ENCODE peak calls at places on chromosomes 4 and X, in five cellular contexts. One of them, this sample, is unnamed.
A peak's percentile ranks its signal among the peaks of the same experiment; 100 is the strongest.

GRCh38 chrX:102858826-102859627 is 78.0 kb upstream of the RAB40AL start:
- DNase-seq in body of pancreas: no peak
- DNase-seq in right lobe of liver: no peak
- DNase-seq in keratinocyte: no peak
- DNase-seq in heart right ventricle: no peak
- DNase-seq in this sample: no peak

GRCh38 chr4:151850751-151851150 is 89.9 kb upstream of the GATB start:
- DNase-seq in body of pancreas: no peak
- DNase-seq in right lobe of liver: no peak
- DNase-seq in keratinocyte: no peak
- DNase-seq in heart right ventricle: no peak
- DNase-seq in this sample: no peak

GRCh38 chr4:78781925-78782324 is 5.8 kb downstream of the BMP2K start:
- DNase-seq in body of pancreas: no peak
- DNase-seq in right lobe of liver: no peak
- DNase-seq in keratinocyte: no peak
- DNase-seq in heart right ventricle: no peak
- DNase-seq in this sample: no peak

GRCh38 chr4:82900335-82901128 is at the start of gene THAP9:
- DNase-seq in body of pancreas: peak; percentile 97
- DNase-seq in right lobe of liver: peak; percentile 99
- DNase-seq in keratinocyte: peak; percentile 93
- DNase-seq in heart right ventricle: peak; percentile 99
- DNase-seq in this sample: peak; percentile 99

GRCh38 chr4:184408021-184408710 is 66.2 kb downstream of the IRF2 start:
- DNase-seq in body of pancreas: no peak
- DNase-seq in right lobe of liver: no peak
- DNase-seq in keratinocyte: no peak
- DNase-seq in heart right ventricle: no peak
- DNase-seq in this sample: no peak

GRCh38 chr4:183011213-183011907 is 87.7 kb upstream of the WWC2 start:
- DNase-seq in body of pancreas: no peak
- DNase-seq in right lobe of liver: no peak
- DNase-seq in keratinocyte: no peak
- DNase-seq in heart right ventricle: no peak
- DNase-seq in this sample: no peak

GRCh38 chr4:42306221-42307109 is 90.8 kb upstream of the SHISA3 start:
- DNase-seq in body of pancreas: no peak
- DNase-seq in right lobe of liver: no peak
- DNase-seq in keratinocyte: no peak
- DNase-seq in heart right ventricle: peak; percentile 6
- DNase-seq in this sample: no peak

GRCh38 chr4:150722908-150723362 is 141.0 kb downstream of the MAB21L2 start:
- DNase-seq in body of pancreas: peak; percentile 96
- DNase-seq in right lobe of liver: peak; percentile 93
- DNase-seq in keratinocyte: peak; percentile 36
- DNase-seq in heart right ventricle: peak; percentile 86
- DNase-seq in this sample: peak; percentile 87

GRCh38 chr4:139532951-139533350 is 23.1 kb downstream of the SETD7 start:
- DNase-seq in body of pancreas: no peak
- DNase-seq in right lobe of liver: no peak
- DNase-seq in keratinocyte: no peak
- DNase-seq in heart right ventricle: no peak
- DNase-seq in this sample: no peak

GRCh38 chrX:30657542-30658238 is 4.5 kb downstream of the GK start:
- DNase-seq in body of pancreas: no peak
- DNase-seq in right lobe of liver: no peak
- DNase-seq in keratinocyte: peak; percentile 7
- DNase-seq in heart right ventricle: no peak
- DNase-seq in this sample: no peak

GRCh38 chr4:12633058-12633651 is 851.0 kb downstream of the RAB28 start:
- DNase-seq in body of pancreas: peak; percentile 79
- DNase-seq in right lobe of liver: peak; percentile 79
- DNase-seq in keratinocyte: peak; percentile 40
- DNase-seq in heart right ventricle: peak; percentile 69
- DNase-seq in this sample: peak; percentile 68

GRCh38 chrX:39150621-39151020 is 349.4 kb downstream of the MID1IP1 start:
- DNase-seq in body of pancreas: no peak
- DNase-seq in right lobe of liver: no peak
- DNase-seq in keratinocyte: no peak
- DNase-seq in heart right ventricle: no peak
- DNase-seq in this sample: no peak

GRCh38 chr4:101279377-101279871 is 67.9 kb downstream of the PPP3CA start:
- DNase-seq in body of pancreas: no peak
- DNase-seq in right lobe of liver: no peak
- DNase-seq in keratinocyte: no peak
- DNase-seq in heart right ventricle: peak; percentile 82
- DNase-seq in this sample: no peak

GRCh38 chr4:112183252-112183651 is 38.0 kb downstream of the FAM241A start:
- DNase-seq in body of pancreas: no peak
- DNase-seq in right lobe of liver: no peak
- DNase-seq in keratinocyte: no peak
- DNase-seq in heart right ventricle: no peak
- DNase-seq in this sample: no peak

GRCh38 chrX:37348237-37349130 is 680 bp upstream of the PRRG1 start:
- DNase-seq in body of pancreas: no peak
- DNase-seq in right lobe of liver: no peak
- DNase-seq in keratinocyte: no peak
- DNase-seq in heart right ventricle: no peak
- DNase-seq in this sample: no peak

GRCh38 chr4:85760521-85760920 is 285.6 kb downstream of the ARHGAP24 start:
- DNase-seq in body of pancreas: no peak
- DNase-seq in right lobe of liver: no peak
- DNase-seq in keratinocyte: no peak
- DNase-seq in heart right ventricle: no peak
- DNase-seq in this sample: no peak

GRCh38 chrX:122091571-122091970 is 1044.2 kb downstream of the GLUD2 start:
- DNase-seq in body of pancreas: no peak
- DNase-seq in right lobe of liver: no peak
- DNase-seq in keratinocyte: no peak
- DNase-seq in heart right ventricle: no peak
- DNase-seq in this sample: no peak

GRCh38 chr4:15906024-15906443 is 32.5 kb downstream of the FGFBP1 start:
- DNase-seq in body of pancreas: no peak
- DNase-seq in right lobe of liver: peak; percentile 67
- DNase-seq in keratinocyte: peak; percentile 97
- DNase-seq in heart right ventricle: no peak
- DNase-seq in this sample: peak; percentile 89

GRCh38 chr4:66330125-66330524 is 659.8 kb upstream of the EPHA5 start:
- DNase-seq in body of pancreas: no peak
- DNase-seq in right lobe of liver: no peak
- DNase-seq in keratinocyte: no peak
- DNase-seq in heart right ventricle: no peak
- DNase-seq in this sample: no peak

GRCh38 chrX:118174516-118174915 is 57.9 kb upstream of the KLHL13 start:
- DNase-seq in body of pancreas: no peak
- DNase-seq in right lobe of liver: no peak
- DNase-seq in keratinocyte: no peak
- DNase-seq in heart right ventricle: no peak
- DNase-seq in this sample: no peak

GRCh38 chrX:106811131-106811910 is 8.8 kb downstream of the TBC1D8B start:
- DNase-seq in body of pancreas: no peak
- DNase-seq in right lobe of liver: no peak
- DNase-seq in keratinocyte: no peak
- DNase-seq in heart right ventricle: no peak
- DNase-seq in this sample: no peak

GRCh38 chr4:128565565-128566186 is 243.8 kb upstream of the JADE1 start:
- DNase-seq in body of pancreas: peak; percentile 78
- DNase-seq in right lobe of liver: peak; percentile 58
- DNase-seq in keratinocyte: no peak
- DNase-seq in heart right ventricle: no peak
- DNase-seq in this sample: peak; percentile 41

GRCh38 chr4:108072300-108072699 is 82.6 kb downstream of the HADH start:
- DNase-seq in body of pancreas: no peak
- DNase-seq in right lobe of liver: no peak
- DNase-seq in keratinocyte: no peak
- DNase-seq in heart right ventricle: no peak
- DNase-seq in this sample: no peak

GRCh38 chr4:10172278-10173038 is 55.9 kb upstream of the WDR1 start:
- DNase-seq in body of pancreas: no peak
- DNase-seq in right lobe of liver: no peak
- DNase-seq in keratinocyte: no peak
- DNase-seq in heart right ventricle: no peak
- DNase-seq in this sample: no peak
- H3K4me1 ChIP-seq in body of pancreas: peaks cover 17% of the 10 kb centered on the region
- H3K4me1 ChIP-seq in right lobe of liver: peaks cover 5% of the 10 kb centered on the region
- H3K4me1 ChIP-seq in keratinocyte: peaks cover 32% of the 10 kb centered on the region
- H3K4me1 ChIP-seq in heart right ventricle: peaks cover 22% of the 10 kb centered on the region
- H3K4me1 ChIP-seq in this sample: peaks cover 17% of the 10 kb centered on the region

DNA sequence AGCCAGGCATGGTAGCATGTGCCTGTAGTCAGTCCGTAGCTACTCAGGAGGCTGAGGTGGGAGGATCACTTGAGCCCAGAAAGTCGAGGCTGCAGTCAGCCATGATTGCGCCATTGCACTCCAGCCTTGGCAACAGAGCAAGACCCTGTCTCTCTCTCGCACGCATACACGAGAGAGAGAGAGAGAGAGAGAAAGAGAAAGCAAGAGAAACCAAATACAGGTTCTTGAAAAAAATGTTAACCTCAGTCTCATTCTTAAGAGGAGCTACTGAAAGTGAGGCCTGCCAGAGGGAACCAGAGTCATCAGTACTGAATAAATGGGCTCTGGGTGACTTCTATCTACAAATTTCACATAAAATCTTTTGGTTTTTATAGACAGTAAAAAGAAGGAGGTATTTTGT is 42.9 kb downstream of the KIAA0232 start:
- DNase-seq in body of pancreas: no peak
- DNase-seq in right lobe of liver: no peak
- DNase-seq in keratinocyte: no peak
- DNase-seq in heart right ventricle: no peak
- DNase-seq in this sample: no peak
- H3K4me1 ChIP-seq in body of pancreas: no peaks in the 10 kb centered on the region
- H3K4me1 ChIP-seq in right lobe of liver: no peaks in the 10 kb centered on the region
- H3K4me1 ChIP-seq in keratinocyte: no peaks in the 10 kb centered on the region
- H3K4me1 ChIP-seq in heart right ventricle: peaks cover 32% of the 10 kb centered on the region
- H3K4me1 ChIP-seq in this sample: peaks cover 3% of the 10 kb centered on the region

GRCh38 chr4:56345461-56345860 is 41.8 kb downstream of the AASDH start:
- DNase-seq in body of pancreas: no peak
- DNase-seq in right lobe of liver: no peak
- DNase-seq in keratinocyte: no peak
- DNase-seq in heart right ventricle: no peak
- DNase-seq in this sample: no peak
- H3K4me1 ChIP-seq in body of pancreas: no peaks in the 10 kb centered on the region
- H3K4me1 ChIP-seq in right lobe of liver: no peaks in the 10 kb centered on the region
- H3K4me1 ChIP-seq in keratinocyte: no peaks in the 10 kb centered on the region
- H3K4me1 ChIP-seq in heart right ventricle: no peaks in the 10 kb centered on the region
- H3K4me1 ChIP-seq in this sample: no peaks in the 10 kb centered on the region

GRCh38 chr4:2480649-2481048 is 11.7 kb downstream of the RNF4 start:
- DNase-seq in body of pancreas: no peak
- DNase-seq in right lobe of liver: no peak
- DNase-seq in keratinocyte: no peak
- DNase-seq in heart right ventricle: no peak
- DNase-seq in this sample: no peak
- H3K4me1 ChIP-seq in body of pancreas: peaks cover 94% of the 10 kb centered on the region
- H3K4me1 ChIP-seq in right lobe of liver: peaks cover 66% of the 10 kb centered on the region
- H3K4me1 ChIP-seq in keratinocyte: no peaks in the 10 kb centered on the region
- H3K4me1 ChIP-seq in heart right ventricle: peaks cover 65% of the 10 kb centered on the region
- H3K4me1 ChIP-seq in this sample: peaks cover 66% of the 10 kb centered on the region

GRCh38 chr4:153538408-153539057 is 72.4 kb downstream of the TMEM131L start:
- DNase-seq in body of pancreas: peak; percentile 73
- DNase-seq in right lobe of liver: no peak
- DNase-seq in keratinocyte: no peak
- DNase-seq in heart right ventricle: no peak
- DNase-seq in this sample: peak; percentile 54

GRCh38 chr4:153542131-153542530 is 76.0 kb downstream of the TMEM131L start:
- DNase-seq in body of pancreas: no peak
- DNase-seq in right lobe of liver: no peak
- DNase-seq in keratinocyte: no peak
- DNase-seq in heart right ventricle: no peak
- DNase-seq in this sample: no peak

GRCh38 chr4:153541426-153542096 is 75.4 kb downstream of the TMEM131L start:
- DNase-seq in body of pancreas: no peak
- DNase-seq in right lobe of liver: no peak
- DNase-seq in keratinocyte: no peak
- DNase-seq in heart right ventricle: no peak
- DNase-seq in this sample: no peak

GRCh38 chr4:153537493-153537960 is 71.4 kb downstream of the TMEM131L start:
- DNase-seq in body of pancreas: no peak
- DNase-seq in right lobe of liver: no peak
- DNase-seq in keratinocyte: no peak
- DNase-seq in heart right ventricle: no peak
- DNase-seq in this sample: no peak

GRCh38 chr4:153539058-153539826 is 73.1 kb downstream of the TMEM131L start:
- DNase-seq in body of pancreas: peak; percentile 66
- DNase-seq in right lobe of liver: no peak
- DNase-seq in keratinocyte: no peak
- DNase-seq in heart right ventricle: no peak
- DNase-seq in this sample: no peak
- H3K4me1 ChIP-seq in body of pancreas: peaks cover 78% of the 10 kb centered on the region
- H3K4me1 ChIP-seq in right lobe of liver: peaks cover 12% of the 10 kb centered on the region
- H3K4me1 ChIP-seq in keratinocyte: peaks cover 7% of the 10 kb centered on the region
- H3K4me1 ChIP-seq in heart right ventricle: peaks cover 18% of the 10 kb centered on the region
- H3K4me1 ChIP-seq in this sample: peaks cover 24% of the 10 kb centered on the region

This sample was measured in upper lobe of left lung.